ENCODE peak calls at places on chromosomes 2 and 18, in five cellular contexts. V, E, Y, Q and S are unnamed samples. For H3K4me1, the result is how much of the 10 kb centered on the place peaks cover.

GRCh38 chr18:51250006-51250405 is 52.5 kb upstream of the MEX3C start:
- DNase-seq in Q (no peak), V (no peak), Y (no peak), E (no peak), S (no peak)

GRCh38 chr2:178910005-178910404 is 102.8 kb upstream of the TTN start:
- DNase-seq in E (no peak), Q (no peak), V (no peak), Y (no peak), S (no peak)

GRCh38 chr2:160229591-160229990 is 29.5 kb upstream of the ITGB6 start:
- DNase-seq in V (no peak), Q (peak), Y (no peak), E (no peak), S (no peak)

GRCh38 chr18:57220485-57220884 is 73.6 kb downstream of the BOD1L2 start:
- DNase-seq in V (no peak), Y (no peak), Q (no peak), E (no peak), S (no peak)

GRCh38 chr18:3508576-3509559 is 58.9 kb downstream of the TGIF1 start:
- DNase-seq in Y (no peak), E (no peak), Q (no peak), V (no peak), S (no peak)

GRCh38 chr2:84792856-84793522 is 87.9 kb downstream of the TRABD2A start:
- DNase-seq in Y (no peak), V (no peak), E (no peak), Q (no peak), S (no peak)

GRCh38 chr18:24763765-24764548 is 303.5 kb downstream of the HRH4 start:
- DNase-seq in V (no peak), E (no peak), Y (no peak), Q (no peak), S (no peak)

GRCh38 chr2:37631698-37632097 is 39.7 kb downstream of the CDC42EP3 start:
- DNase-seq in Y (no peak), Q (no peak), E (no peak), V (no peak), S (no peak)

GRCh38 chr18:32612651-32613050 is 142.0 kb upstream of the GAREM1 start:
- DNase-seq in Y (no peak), Q (no peak), V (no peak), E (no peak), S (no peak)

GRCh38 chr18:69691008-69691760 is 256.5 kb downstream of the CD226 start:
- DNase-seq in E (no peak), Q (no peak), Y (no peak), V (no peak), S (no peak)

GRCh38 chr2:193476171-193476800 is 1281.6 kb upstream of the TMEFF2 start:
- DNase-seq in E (no peak), V (no peak), Q (no peak), Y (peak), S (no peak)

GRCh38 chr2:3470166-3470651 is 49.1 kb downstream of the ADI1 start:
- DNase-seq in Q (no peak), Y (no peak), E (no peak), V (no peak), S (no peak)

GRCh38 chr2:101881131-101881530 is 110.6 kb upstream of the IL1R2 start:
- DNase-seq in Y (no peak), V (no peak), E (no peak), Q (peak), S (no peak)

GRCh38 chr2:237862528-237862895 is 3.1 kb downstream of the RAMP1 start:
- DNase-seq in Y (no peak), E (no peak), Q (no peak), V (no peak), S (no peak)

GRCh38 chr2:36486546-36487044 is 111.4 kb downstream of the FEZ2 start:
- DNase-seq in E (no peak), Q (peak), V (no peak), Y (peak), S (peak)

GRCh38 chr2:176423819-176424218 is 154.6 kb downstream of the MTX2 start:
- DNase-seq in Q (no peak), E (no peak), Y (no peak), V (no peak), S (no peak)

GRCh38 chr2:19456695-19457094 is 98.3 kb upstream of the OSR1 start:
- DNase-seq in Q (no peak), E (no peak), V (no peak), Y (no peak), S (no peak)

GRCh38 chr2:15510131-15510530 is 51.0 kb downstream of the NBAS start:
- DNase-seq in Y (no peak), V (no peak), E (no peak), Q (no peak), S (no peak)

GRCh38 chr2:189328451-189329249 is 112.6 kb upstream of the WDR75 start:
- DNase-seq in E (no peak), V (no peak), Y (no peak), Q (peak), S (no peak)

GRCh38 chr2:29562896-29563295 is 358.5 kb downstream of the ALK start:
- DNase-seq in E (no peak), Q (no peak), Y (no peak), V (no peak), S (no peak)

GRCh38 chr2:43157506-43158232 is 68.7 kb downstream of the ZFP36L2 start:
- DNase-seq in E (no peak), Q (no peak), Y (peak), V (no peak), S (no peak)

GRCh38 chr2:171811229-171811628 is 82.8 kb downstream of the SLC25A12 start:
- DNase-seq in Q (peak), Y (peak), E (no peak), V (no peak), S (peak)

GRCh38 chr2:144469788-144470187 is 50.1 kb downstream of the ZEB2 start:
- DNase-seq in Q (peak), E (no peak), Y (no peak), V (no peak), S (no peak)

GRCh38 chr2:105926960-105927678 is 182.4 kb downstream of the NCK2 start:
- DNase-seq in E (no peak), V (no peak), Y (peak), Q (no peak), S (no peak)

GRCh38 chr18:63363951-63364350 is 3.1 kb downstream of the KDSR start:
- DNase-seq in Q (no peak), Y (no peak), E (no peak), V (no peak), S (no peak)

GRCh38 chr2:17416891-17417391 is 101.3 kb downstream of the RAD51AP2 start:
- DNase-seq in V (no peak), Y (no peak), E (no peak), Q (no peak), S (no peak)

GRCh38 chr2:145484443-145485086 is 964.6 kb upstream of the ZEB2 start:
- DNase-seq in Q (peak), Y (no peak), V (peak), E (no peak), S (peak)

GRCh38 chr2:104849618-104850097 is 4.3 kb upstream of the POU3F3 start:
- DNase-seq in Q (peak), V (peak), Y (peak), E (peak), S (no peak)

GRCh38 chr2:221844187-221844586 is 272.1 kb upstream of the EPHA4 start:
- DNase-seq in Y (no peak), E (no peak), V (no peak), Q (no peak), S (no peak)

GRCh38 chr18:57627488-57627887 is 5.9 kb upstream of the NARS1 start:
- DNase-seq in Y (no peak), E (no peak), Q (peak), V (no peak), S (no peak)

GRCh38 chr2:102142829-102143449 is 393 bp downstream of the IL1R1 start:
- DNase-seq in Y (peak), V (no peak), E (peak), Q (no peak), S (peak)

GRCh38 chr2:27807476-27807875 is 36.0 kb downstream of the MRPL33 start:
- DNase-seq in Y (peak), V (no peak), E (no peak), Q (peak), S (peak)

GRCh38 chr2:100893753-100894530 is 74.0 kb downstream of the NPAS2 start:
- DNase-seq in Y (peak), V (peak), Q (peak), E (no peak), S (peak)

GRCh38 chr2:113173563-113174368 is at the start of gene PSD4:
- DNase-seq in Q (no peak), E (no peak), Y (no peak), V (peak), S (no peak)
- TF ChIP-seq JUN in Q (no peak), E (no peak), Y (no peak), V (no peak), S (no peak)

GRCh38 chr2:34261701-34262100 is 662.6 kb upstream of the FAM98A start:
- DNase-seq in E (no peak), Y (no peak), V (no peak), Q (no peak), S (no peak)
- TF ChIP-seq CTCF in E (peak), Y (no peak), V (no peak), Q (no peak), S (no peak)

GRCh38 chr18:58861353-58861752 is 3.3 kb upstream of the ZNF532 start:
- DNase-seq in E (no peak), V (no peak), Y (no peak), Q (no peak), S (no peak)
- H3K4me1 ChIP-seq in E (under half), V (under half), Y (under half), Q (under half), S (half or more)

GRCh38 chr18:46152808-46153617 is 48.8 kb downstream of the HAUS1 start:
- DNase-seq in E (peak), Q (no peak), Y (no peak), V (peak), S (no peak)

GRCh38 chr18:46152436-46152807 is 48.2 kb downstream of the HAUS1 start:
- DNase-seq in V (no peak), Q (no peak), E (no peak), Y (no peak), S (no peak)

GRCh38 chr18:46148810-46149209 is 44.6 kb downstream of the HAUS1 start:
- DNase-seq in V (peak), Q (peak), E (peak), Y (peak), S (peak)
- TF ChIP-seq JUN in V (no peak), Q (no peak), E (no peak), Y (no peak), S (no peak)

GRCh38 chr2:223311889-223312288 is 259.9 kb downstream of the KCNE4 start:
- DNase-seq in Y (no peak), Q (no peak), E (no peak), V (no peak), S (no peak)

DNA sequence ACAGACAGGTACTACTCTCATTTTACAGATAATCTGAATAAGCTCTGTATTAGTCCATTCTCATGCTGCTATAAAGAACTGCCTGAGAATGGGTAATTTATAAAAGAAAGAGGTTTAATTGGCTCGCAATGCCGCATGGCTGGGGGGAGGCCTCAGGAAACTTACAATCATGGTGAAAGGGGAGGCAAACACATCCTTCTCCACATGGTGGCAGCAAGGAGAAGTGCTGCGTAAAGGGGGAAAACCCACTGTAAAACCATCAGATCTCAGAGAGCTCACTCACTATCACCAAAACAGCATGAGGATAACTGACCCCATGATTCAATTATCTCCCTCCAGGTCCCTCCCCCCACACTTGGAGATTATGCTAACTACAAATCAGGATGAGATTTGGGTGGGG is 254.4 kb downstream of the KCNE4 start:
- DNase-seq in E (peak), Y (peak), Q (peak), V (no peak), S (peak)
- TF ChIP-seq CTCF in E (peak), Y (peak), Q (peak), V (peak), S (peak)

DNA sequence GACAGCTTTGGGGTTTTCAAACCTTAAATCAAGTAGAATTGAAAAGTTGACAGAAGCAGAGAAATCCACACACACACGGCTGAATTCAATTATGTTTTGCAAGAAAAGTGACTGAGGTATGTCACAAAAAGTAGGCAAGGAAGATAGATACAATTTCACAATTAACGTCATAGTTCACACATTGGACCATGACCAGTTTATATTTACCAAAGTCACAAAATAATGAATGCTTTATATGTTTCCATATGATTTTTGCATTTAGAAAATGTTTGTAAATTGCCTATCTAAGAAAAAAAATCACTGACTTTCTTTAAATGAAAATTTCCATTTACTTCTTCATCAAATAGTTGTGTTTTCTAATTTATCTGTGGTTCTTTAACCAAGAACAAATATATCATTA is 29.4 kb upstream of the ZNF516 start:
- DNase-seq in V (no peak), E (no peak), Q (no peak), Y (no peak), S (no peak)
- H3K4me1 ChIP-seq in V (under half), E (under half), Q (under half), Y (under half), S (under half)

GRCh38 chr2:9971105-9971818 is 19.8 kb downstream of the GRHL1 start:
- DNase-seq in Q (no peak), V (no peak), E (no peak), Y (no peak), S (no peak)

GRCh38 chr2:9974344-9974743 is 22.9 kb downstream of the GRHL1 start:
- DNase-seq in Y (no peak), Q (no peak), V (no peak), E (no peak), S (no peak)

GRCh38 chr2:9973691-9974090 is 22.2 kb downstream of the GRHL1 start:
- DNase-seq in Q (no peak), E (no peak), V (no peak), Y (no peak), S (no peak)

GRCh38 chr2:9971890-9972289 is 20.4 kb downstream of the GRHL1 start:
- DNase-seq in Q (no peak), E (no peak), V (no peak), Y (no peak), S (no peak)

DNA sequence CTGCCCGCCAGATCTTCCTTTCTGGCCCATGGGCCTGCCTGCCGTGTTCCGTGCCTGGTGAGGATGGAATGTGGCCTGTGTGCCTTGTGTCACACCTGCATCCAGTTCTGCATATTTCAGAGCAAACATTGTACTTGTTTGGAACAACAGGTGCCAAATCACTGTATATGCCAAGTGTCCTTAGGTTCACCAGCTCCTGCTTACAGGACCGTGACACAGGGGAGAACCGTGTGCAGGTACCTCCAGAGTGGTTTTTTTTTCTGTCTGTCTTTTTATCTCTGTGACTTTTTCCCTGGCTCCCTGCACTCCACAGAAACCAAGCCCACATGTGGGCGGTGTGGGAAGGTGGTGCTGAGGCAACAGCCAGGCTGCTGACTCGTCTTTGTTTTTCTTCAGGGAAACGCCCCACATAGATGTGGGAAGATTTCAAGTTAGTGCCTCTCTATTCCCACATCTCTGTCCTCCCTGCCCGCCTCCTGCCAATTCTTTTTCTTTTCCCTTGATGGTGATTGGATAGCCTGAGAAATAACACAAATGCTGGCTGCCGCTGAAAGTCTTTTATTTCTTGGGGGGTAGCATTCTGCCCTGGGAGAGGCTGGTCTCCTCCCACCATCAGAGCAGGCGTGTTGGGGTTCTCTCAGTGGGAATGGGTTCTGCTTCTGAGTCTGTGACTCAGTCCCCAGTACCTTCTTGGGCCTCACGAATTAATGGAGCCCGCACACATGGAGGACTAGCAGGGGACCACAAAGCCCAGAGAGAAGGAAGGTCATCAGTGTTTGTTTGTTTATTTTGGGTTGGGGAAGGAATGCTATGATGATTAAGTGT is 21.3 kb downstream of the GRHL1 start:
- DNase-seq in E (no peak), V (no peak), Y (no peak), Q (peak), S (no peak)
- TF ChIP-seq JUN in E (no peak), V (no peak), Y (no peak), Q (no peak), S (no peak)

GRCh38 chr18:10519366-10519765 is 6.5 kb upstream of the NAPG start:
- DNase-seq in Q (no peak), V (no peak), Y (no peak), E (no peak), S (no peak)

GRCh38 chr18:10518595-10519273 is 7.1 kb upstream of the NAPG start:
- DNase-seq in E (no peak), Q (peak), Y (peak), V (peak), S (no peak)

GRCh38 chr18:10523544-10523943 is 2.3 kb upstream of the NAPG start:
- DNase-seq in V (no peak), Y (no peak), E (no peak), Q (no peak), S (no peak)

GRCh38 chr18:10522574-10522973 is 3.3 kb upstream of the NAPG start:
- DNase-seq in Y (no peak), Q (no peak), V (no peak), E (no peak), S (no peak)

GRCh38 chr18:10519999-10520935 is 5.6 kb upstream of the NAPG start:
- DNase-seq in Y (peak), Q (peak), V (peak), E (peak), S (peak)
- TF ChIP-seq CTCF in Y (peak), Q (peak), V (peak), E (peak), S (peak)

DNA sequence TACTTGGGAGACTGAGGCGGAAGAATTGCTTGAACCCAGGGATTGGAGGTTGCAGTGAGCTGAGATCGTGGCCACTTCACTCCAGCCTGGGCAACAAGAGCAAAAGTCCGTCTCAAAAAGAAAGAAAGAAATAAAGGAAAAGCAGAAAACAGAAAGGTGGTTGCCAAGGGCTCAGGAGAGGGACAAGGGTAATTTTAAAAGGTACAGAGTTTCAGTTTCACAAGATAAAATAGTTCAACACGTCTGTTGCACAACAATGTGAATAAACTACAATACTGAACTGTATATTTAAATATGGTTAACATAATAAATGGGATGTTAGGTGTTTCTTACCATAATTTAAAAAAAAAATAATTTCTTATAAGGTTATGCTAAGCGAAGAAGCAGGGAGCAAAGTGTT is 12.9 kb downstream of the RPS27A start:
- DNase-seq in E (no peak), V (no peak), Y (no peak), Q (no peak), S (no peak)
- H3K4me1 ChIP-seq in E (under half), V (under half), Y (under half), Q (under half), S (under half)